ENCODE peak calls at places on chromosomes 12 and 14, in four cellular contexts. I, Q, N and B are unnamed samples.

GRCh38 chr12:73418541-73418940 is 1119.1 kb upstream of the ATXN7L3B start:
- DNase-seq in N (no peak), I (no peak), Q (no peak), B (no peak)

GRCh38 chr14:60101801-60102200 is 10.1 kb downstream of the PCNX4 start:
- DNase-seq in I (no peak), Q (no peak), N (no peak), B (no peak)

GRCh38 chr12:91633206-91633605 is 450.6 kb upstream of the DCN start:
- DNase-seq in N (no peak), I (no peak), Q (no peak), B (no peak)

GRCh38 chr14:30960216-30960615 is 65.2 kb upstream of the AP4S1 start:
- DNase-seq in I (no peak), N (no peak), Q (no peak), B (no peak)

GRCh38 chr12:44930972-44931600 is 55.0 kb upstream of the NELL2 start:
- DNase-seq in N (peak), Q (peak), I (no peak), B (no peak)

GRCh38 chr12:6373022-6373787 is 2.2 kb downstream of the SCNN1A start:
- DNase-seq in I (no peak), N (no peak), Q (no peak), B (no peak)

GRCh38 chr14:103329421-103330347 is 4.4 kb upstream of the EIF5 start:
- DNase-seq in I (no peak), N (no peak), Q (peak), B (no peak)

GRCh38 chr14:64706552-64707193 is 2.4 kb downstream of the PLEKHG3 start:
- DNase-seq in Q (peak), I (no peak), N (no peak), B (no peak)

GRCh38 chr12:3671330-3672112 is 81.4 kb downstream of the CRACR2A start:
- DNase-seq in I (no peak), N (no peak), Q (no peak), B (no peak)

GRCh38 chr12:96489392-96490056 is at the start of gene CFAP54:
- DNase-seq in N (peak), Q (peak), I (peak), B (peak)
- TF ChIP-seq POLR2A in N (no peak), Q (no peak), I (no peak), B (no peak)

DNA sequence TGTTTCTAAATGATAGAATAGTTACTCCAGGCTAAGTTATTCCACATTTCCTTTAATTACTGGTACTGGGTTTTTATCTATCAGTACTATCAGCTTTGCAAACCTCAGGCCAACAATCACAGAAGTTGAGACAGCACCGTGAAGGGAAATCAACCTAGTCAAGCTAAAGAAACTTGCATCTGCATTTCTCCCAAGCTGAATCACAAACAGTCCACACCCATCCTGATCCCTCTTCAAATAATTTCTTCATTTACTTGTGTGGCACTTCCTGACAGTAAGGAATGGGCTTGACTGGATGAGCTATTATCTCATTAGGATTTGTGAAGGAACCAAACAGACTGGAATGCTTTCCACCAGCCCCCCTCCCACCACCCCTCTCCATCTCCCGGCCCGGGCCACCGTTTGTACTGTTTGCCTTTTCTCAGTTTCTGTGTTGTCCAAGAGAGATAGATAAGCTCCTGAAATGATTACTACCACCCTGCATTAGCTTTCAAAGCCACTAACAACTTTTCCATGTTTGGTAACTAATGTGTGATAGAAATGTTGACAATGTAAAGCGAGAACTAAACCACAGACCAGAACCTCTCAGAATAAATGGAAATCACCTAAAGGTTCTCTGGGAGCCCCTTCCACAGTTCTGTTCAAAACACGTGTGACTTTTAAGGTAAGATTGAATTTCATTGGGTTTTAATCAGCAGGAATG is 236.3 kb downstream of the SLC25A21 start:
- DNase-seq in I (no peak), N (no peak), Q (no peak), B (no peak)
- TF ChIP-seq TAF1 in I (no peak), N (no peak), Q (no peak), B (no peak)

DNA sequence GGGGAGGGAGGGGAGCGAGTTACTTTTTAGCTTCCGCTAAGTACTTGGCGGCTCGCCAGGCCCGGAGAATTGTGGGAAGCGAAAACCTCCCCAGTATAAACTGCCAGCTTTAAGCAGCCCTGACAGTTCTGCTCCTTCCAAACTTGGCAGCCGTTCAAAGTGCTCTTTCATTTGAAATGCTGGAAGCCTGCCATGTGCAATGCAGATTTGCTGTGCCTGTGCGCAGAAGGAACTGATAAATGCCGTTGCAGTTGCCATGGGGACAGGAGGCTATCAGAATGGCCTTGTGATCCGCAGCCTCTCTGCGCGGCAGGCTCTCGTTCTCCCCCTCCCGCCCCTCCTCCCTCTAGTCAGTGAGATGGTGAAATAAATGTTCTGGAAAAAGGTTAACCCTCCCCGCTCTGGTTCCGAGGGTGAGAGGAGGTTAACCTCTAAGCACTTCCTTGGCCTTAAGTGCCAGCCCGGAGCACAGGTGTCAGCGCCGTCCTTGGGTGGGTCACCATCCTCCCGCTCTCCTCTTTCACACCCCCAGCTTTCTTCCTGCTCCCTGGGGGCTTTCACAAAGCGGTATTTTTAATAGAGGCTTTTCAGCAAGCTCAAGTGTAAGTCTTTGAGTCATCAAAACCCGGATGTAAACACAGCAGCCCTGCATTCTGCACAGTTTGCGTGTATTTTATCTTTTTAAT is 11.9 kb upstream of the IRF2BPL start:
- DNase-seq in I (no peak), Q (peak), N (peak), B (peak)
- TF ChIP-seq POLR2A in I (no peak), Q (peak), N (no peak), B (peak)

DNA sequence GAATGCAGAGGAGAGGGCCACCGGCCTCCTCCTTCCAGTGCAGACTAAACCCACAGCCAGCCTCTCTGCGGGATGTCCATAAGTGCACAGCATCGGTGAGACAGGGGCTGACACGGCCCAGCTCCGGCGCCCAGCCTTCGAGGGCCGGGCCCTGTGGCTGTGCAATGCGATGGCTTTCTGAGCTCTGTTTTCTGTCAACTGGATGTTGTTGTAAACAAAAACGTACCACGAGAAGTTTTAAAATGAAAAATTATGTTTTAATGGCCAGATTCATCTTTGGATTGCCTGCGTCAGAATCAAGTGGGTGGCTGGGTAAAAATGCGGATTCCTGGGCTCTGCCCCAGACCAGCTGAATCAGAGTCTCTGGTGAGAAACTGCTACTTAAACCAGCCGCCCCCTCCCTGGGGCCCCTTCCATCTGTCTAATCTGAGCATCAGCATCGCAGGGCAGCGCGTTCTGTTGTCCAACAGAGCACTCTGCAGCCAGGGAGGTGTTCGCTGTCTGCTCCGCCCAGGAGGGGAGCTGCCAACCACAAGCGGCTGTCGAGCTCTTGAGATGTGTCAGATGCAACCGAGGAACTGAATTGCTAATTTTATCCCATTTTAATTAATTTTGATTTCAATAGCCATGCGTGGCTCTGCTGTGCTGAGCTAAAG is 133.4 kb downstream of the RFLNA start:
- DNase-seq in Q (no peak), I (no peak), N (no peak), B (no peak)
- TF ChIP-seq TAF1 in Q (no peak), I (no peak), N (no peak), B (no peak)

DNA sequence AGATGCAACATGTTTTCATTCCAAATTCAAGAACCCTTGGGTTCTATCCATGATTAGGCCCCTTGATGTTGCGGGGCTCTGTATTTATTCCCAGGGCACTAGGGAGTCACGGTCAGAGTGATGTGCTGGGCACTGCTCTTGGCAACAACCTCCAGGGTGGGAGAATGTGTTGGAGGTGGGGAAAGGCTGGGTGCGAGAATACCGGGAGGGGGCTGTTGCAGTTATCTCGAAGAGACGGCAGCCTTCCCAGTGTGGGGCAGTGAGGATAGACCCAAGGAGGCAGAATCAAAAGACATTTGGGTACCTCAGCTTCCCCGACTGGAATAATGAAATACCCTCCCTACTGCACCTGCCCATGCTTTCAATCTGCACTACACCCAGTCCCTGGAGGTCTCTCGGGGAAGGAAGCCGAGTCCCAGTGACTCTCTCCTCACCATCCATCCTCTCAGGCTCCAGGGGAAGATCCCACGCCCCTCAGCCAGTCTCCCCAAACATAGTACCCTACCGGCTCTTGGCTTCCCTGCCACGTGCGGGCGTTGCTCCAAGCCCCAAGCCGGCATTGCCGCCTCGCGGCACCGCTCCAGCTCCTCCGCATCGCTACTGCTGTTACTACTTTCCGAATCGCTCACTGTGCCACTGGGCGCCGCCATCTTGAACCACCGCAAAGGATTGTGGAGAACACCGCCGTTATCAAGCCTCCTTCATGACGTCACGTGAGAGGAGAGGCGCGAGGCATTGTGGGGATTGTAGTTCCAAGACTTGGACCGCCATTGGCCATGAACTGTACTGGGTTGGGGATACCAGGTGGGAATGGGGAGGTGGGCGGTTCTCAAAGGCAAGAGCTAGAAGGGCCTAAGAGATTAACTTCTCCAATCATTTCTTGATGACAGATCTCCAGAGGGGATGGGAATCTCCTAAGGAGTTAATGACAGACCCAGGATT is at the start of gene C12orf43:
- DNase-seq in I (peak), Q (peak), N (peak), B (peak)
- TF ChIP-seq POLR2A in I (peak), Q (peak), N (peak), B (peak)

GRCh38 chr12:53976823-53977595 is 2.3 kb upstream of the HOTAIR start:
- DNase-seq in Q (no peak), I (no peak), N (no peak), B (no peak)

GRCh38 chr12:53980448-53981388 is 4.2 kb upstream of the HOXC10 start:
- DNase-seq in N (no peak), Q (no peak), I (no peak), B (no peak)

GRCh38 chr12:53977596-53978464 is 3.1 kb upstream of the HOTAIR start:
- DNase-seq in N (no peak), Q (no peak), I (no peak), B (no peak)

GRCh38 chr12:53976172-53976822 is 1.5 kb upstream of the HOTAIR start:
- DNase-seq in I (no peak), N (no peak), Q (no peak), B (no peak)

DNA sequence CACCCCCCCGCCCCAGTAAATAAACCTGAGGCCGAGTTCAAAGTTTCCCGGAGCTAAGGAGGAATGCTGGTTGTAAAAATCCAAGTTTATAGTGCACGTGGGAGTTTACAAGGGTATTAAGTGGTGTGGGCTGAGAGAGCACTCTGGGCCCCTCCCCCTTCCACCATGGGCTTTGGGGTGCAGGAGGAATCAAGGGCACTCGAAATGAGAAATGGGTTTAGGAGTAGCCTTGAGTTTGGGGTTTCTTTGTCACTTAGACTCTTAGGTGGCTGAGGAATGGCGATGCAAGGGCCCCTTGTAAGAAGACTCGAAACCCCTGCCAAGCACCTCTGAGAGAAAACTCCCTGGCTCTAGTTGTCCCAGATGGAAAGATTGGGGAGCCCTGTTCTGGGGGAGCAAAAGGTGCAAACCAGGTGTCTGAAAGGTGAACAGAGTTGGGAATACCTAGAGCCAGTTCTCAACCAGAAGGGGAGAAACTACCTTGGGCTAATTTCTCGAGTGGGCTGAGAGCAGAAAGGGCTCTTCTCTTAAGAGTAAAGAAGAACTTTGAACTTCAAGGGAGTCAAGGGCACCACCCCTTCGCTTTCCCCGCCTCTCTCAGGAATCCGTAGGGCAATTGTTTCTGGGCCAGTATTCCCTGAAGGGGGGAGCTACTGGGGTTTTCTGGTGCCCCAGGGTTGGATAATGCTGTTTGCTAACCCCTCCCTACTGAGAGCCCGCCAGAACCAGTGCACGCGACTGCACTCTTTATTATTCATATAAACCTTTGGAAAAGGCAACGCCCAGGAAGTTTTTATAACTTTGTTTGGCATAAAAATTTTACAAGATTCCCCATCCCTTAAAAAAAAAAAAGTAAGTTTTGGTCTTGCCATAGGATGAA is 4.0 kb upstream of the HOTAIR start:
- DNase-seq in N (no peak), Q (peak), I (no peak), B (no peak)
- TF ChIP-seq TAF1 in N (no peak), Q (no peak), I (no peak), B (no peak)

DNA sequence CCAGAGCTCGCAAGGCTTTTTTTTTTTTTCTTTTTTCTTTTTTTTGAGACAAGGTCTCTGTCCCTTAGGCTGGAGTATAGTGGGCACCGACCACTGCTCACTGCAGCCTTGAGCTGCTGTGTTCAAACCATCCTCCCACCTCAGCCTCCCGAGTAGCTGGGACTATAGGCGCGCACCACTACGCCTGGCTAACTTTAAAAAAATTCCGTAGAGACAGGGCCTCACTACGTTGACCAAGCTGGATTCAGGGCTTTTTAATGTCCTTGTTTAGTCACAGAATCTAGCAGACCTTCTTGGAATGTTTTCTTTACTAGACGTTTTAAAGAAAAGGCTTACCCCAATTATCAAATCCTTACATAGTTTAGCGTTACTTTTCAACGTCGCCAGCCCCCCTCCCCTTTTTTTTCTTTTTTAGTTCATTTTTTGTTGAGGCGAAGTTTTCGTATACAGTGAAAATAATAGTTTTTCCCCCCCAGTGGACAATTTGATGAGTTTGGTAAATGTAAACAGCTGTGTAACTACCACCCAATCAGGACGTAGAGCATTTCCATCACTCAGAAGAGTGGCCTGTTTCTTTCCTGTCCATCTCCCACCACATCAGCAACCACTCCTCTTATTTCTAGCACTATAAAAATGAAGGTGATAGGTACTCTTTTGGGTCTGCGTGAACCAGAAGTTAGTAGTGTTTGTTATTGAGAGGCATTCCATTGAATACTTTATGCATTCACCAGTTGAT is 664 bp upstream of the DLGAP5 start:
- DNase-seq in N (peak), Q (no peak), I (no peak), B (no peak)
- TF ChIP-seq POLR2A in N (no peak), Q (no peak), I (no peak), B (no peak)